ENCODE peak calls at places on chromosomes 6 and 20, in seven cellular contexts. M, S, F, Z, L, Y and N are unnamed samples. For H3K9me3 and H3K4me1, the result is how much of the 10 kb centered on the place peaks cover.

GRCh38 chr6:35497571-35498406 is 910 bp upstream of the TEAD3 start:
- DNase-seq in M (peak), S (no peak), F (peak), Z (peak), L (peak), Y (peak), N (no peak)

GRCh38 chr6:35427851-35428321 is 24.3 kb upstream of the FANCE start:
- DNase-seq in M (no peak), S (no peak), F (no peak), Z (no peak), L (no peak), Y (no peak), N (no peak)

GRCh38 chr20:44736170-44737021 is 9.3 kb upstream of the KCNK15 start:
- DNase-seq in M (no peak), S (no peak), F (peak), Z (no peak), L (peak), Y (no peak), N (peak)

GRCh38 chr6:17167327-17167979 is 65.6 kb downstream of the STMND1 start:
- DNase-seq in M (peak), S (peak), F (peak), Z (peak), L (no peak), Y (peak), N (peak)

GRCh38 chr6:85419046-85419759 is 30.7 kb upstream of the NT5E start:
- DNase-seq in M (no peak), S (no peak), F (no peak), Z (no peak), L (no peak), Y (no peak), N (no peak)

GRCh38 chr20:5780233-5781217 is 30.3 kb downstream of the SHLD1 start:
- DNase-seq in M (no peak), S (no peak), F (no peak), Z (no peak), L (no peak), Y (no peak), N (no peak)

GRCh38 chr6:151101811-151102694 is 137.7 kb upstream of the AKAP12 start:
- DNase-seq in M (no peak), S (no peak), F (no peak), Z (no peak), L (peak), Y (no peak), N (no peak)

GRCh38 chr20:49630396-49630951 is 62.5 kb upstream of the PTGIS start:
- DNase-seq in M (no peak), S (no peak), F (no peak), Z (no peak), L (no peak), Y (no peak), N (no peak)

GRCh38 chr20:13771853-13772453 is 12.8 kb downstream of the ESF1 start:
- DNase-seq in M (no peak), S (no peak), F (peak), Z (no peak), L (no peak), Y (no peak), N (no peak)

GRCh38 chr20:35009665-35010328 is 54.1 kb downstream of the MYH7B start:
- DNase-seq in M (no peak), S (peak), F (no peak), Z (peak), L (no peak), Y (no peak), N (no peak)

GRCh38 chr6:113343940-113344339 is 513.2 kb upstream of the MARCKS start:
- DNase-seq in M (no peak), S (no peak), F (no peak), Z (no peak), L (no peak), Y (no peak), N (no peak)

GRCh38 chr20:41848180-41848579 is 230.0 kb upstream of the CHD6 start:
- DNase-seq in M (no peak), S (no peak), F (no peak), Z (no peak), L (no peak), Y (no peak), N (no peak)
- TF ChIP-seq CTCF in M (no peak), S (no peak), F (no peak), Z (no peak), L (no peak), Y (no peak), N (peak)

DNA sequence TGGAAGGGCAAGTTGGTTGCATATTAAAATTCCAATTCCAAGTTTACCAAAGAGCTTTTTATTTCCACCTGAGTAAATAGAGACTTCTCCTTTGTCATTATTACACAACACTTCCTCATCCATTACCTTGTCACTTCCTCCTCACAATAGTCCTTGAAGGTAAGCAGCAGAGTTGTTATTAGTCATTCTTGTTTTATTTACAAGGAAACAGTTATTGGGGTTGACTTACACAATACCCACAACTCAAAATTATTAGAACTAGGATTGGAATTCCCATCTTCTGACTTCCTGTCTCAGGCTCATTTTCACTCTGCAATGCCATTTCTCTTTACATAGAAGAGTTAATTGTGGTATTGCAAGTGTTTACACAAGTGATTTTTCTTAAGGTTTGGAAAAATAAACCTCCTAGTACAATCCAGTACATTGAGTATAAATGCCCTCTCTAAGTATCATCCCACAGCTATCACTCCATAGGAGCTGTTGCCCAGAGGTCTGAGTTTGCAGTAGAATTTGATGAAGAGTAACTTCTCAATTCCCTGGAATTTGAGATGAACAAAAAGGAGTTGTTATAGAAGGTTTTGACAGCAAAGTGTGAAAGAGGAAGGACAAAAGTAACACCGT is 28.9 kb upstream of the MTRF1L start:
- DNase-seq in M (no peak), S (no peak), F (peak), Z (no peak), L (no peak), Y (no peak), N (no peak)
- H3K9me3 ChIP-seq in M (under half), S (under half), F (under half), Z (under half), L (under half), Y (under half), N (under half)

GRCh38 chr6:111775145-111775936 is 97.9 kb downstream of the FYN start:
- DNase-seq in M (no peak), S (no peak), F (no peak), Z (no peak), L (no peak), Y (no peak), N (no peak)

GRCh38 chr6:111776236-111777189 is 96.7 kb downstream of the FYN start:
- DNase-seq in M (no peak), S (no peak), F (no peak), Z (no peak), L (no peak), Y (no peak), N (no peak)

GRCh38 chr6:111779660-111780059 is 93.6 kb downstream of the FYN start:
- DNase-seq in M (no peak), S (no peak), F (no peak), Z (no peak), L (no peak), Y (no peak), N (no peak)

GRCh38 chr6:111779031-111779430 is 94.2 kb downstream of the FYN start:
- DNase-seq in M (no peak), S (no peak), F (no peak), Z (no peak), L (no peak), Y (no peak), N (no peak)

GRCh38 chr6:111777357-111777756 is 95.9 kb downstream of the FYN start:
- DNase-seq in M (no peak), S (no peak), F (no peak), Z (no peak), L (no peak), Y (no peak), N (peak)
- H3K4me1 ChIP-seq in M (half or more), S (under half), F (under half), Z (under half), L (under half), Y (under half), N (under half)

GRCh38 chr6:38720295-38720694 is 5.2 kb downstream of the DNAH8 start:
- DNase-seq in M (no peak), S (no peak), F (no peak), Z (no peak), L (no peak), Y (no peak), N (no peak)
- TF ChIP-seq CTCF in M (no peak), S (no peak), F (no peak), Z (no peak), L (no peak), Y (no peak), N (peak)

GRCh38 chr6:121799574-121799973 is 364.1 kb downstream of the GJA1 start:
- DNase-seq in M (no peak), S (no peak), F (no peak), Z (no peak), L (no peak), Y (no peak), N (no peak)
- H3K9me3 ChIP-seq in M (under half), S (under half), F (under half), Z (under half), L (under half), Y (under half), N (under half)